ENCODE peak calls at places on chromosomes 12 and 14, in eight cellular contexts. F, M, U, O, Z, Y, T and D are unnamed samples.

GRCh38 chr12:2628401-2628800 is 166.4 kb upstream of the FKBP4 start:
- DNase-seq in F (no peak), M (no peak), U (no peak), O (no peak), Z (no peak), Y (no peak), T (no peak), D (no peak)

GRCh38 chr14:39431416-39432178 is 636 bp downstream of the FBXO33 start:
- DNase-seq in F (peak; percentile 27), M (peak; percentile 89), U (peak; percentile 23), O (peak; percentile 33), Z (peak; percentile 25), Y (no peak), T (peak; percentile 37), D (peak; percentile 76)

GRCh38 chr14:55436530-55436929 is 3.9 kb downstream of the TBPL2 start:
- DNase-seq in F (no peak), M (no peak), U (no peak), O (no peak), Z (no peak), Y (no peak), T (no peak), D (no peak)

GRCh38 chr14:45715946-45716345 is 462.9 kb upstream of the MIS18BP1 start:
- DNase-seq in F (no peak), M (no peak), U (no peak), O (no peak), Z (no peak), Y (no peak), T (no peak), D (no peak)

GRCh38 chr14:68790656-68791077 is 2.2 kb downstream of the ZFP36L1 start:
- DNase-seq in F (no peak), M (no peak), U (peak; percentile 69), O (peak; percentile 68), Z (no peak), Y (no peak), T (no peak), D (no peak)

GRCh38 chr14:93788557-93789365 is 476 bp upstream of the PRIMA1 start:
- DNase-seq in F (no peak), M (peak; percentile 94), U (no peak), O (no peak), Z (peak; percentile 31), Y (peak; percentile 22), T (peak; percentile 41), D (peak; percentile 88)

GRCh38 chr14:98138666-98139065 is 1133.3 kb downstream of the BCL11B start:
- DNase-seq in F (peak; percentile 63), M (no peak), U (peak; percentile 64), O (peak; percentile 56), Z (peak; percentile 42), Y (peak; percentile 26), T (peak; percentile 30), D (no peak)

GRCh38 chr12:10339441-10339840 is 31.8 kb downstream of the KLRD1 start:
- DNase-seq in F (no peak), M (no peak), U (no peak), O (no peak), Z (no peak), Y (peak; percentile 13), T (peak; percentile 49), D (no peak)

GRCh38 chr12:56351325-56351724 is 8.6 kb downstream of the STAT2 start:
- DNase-seq in F (no peak), M (no peak), U (no peak), O (no peak), Z (no peak), Y (no peak), T (no peak), D (no peak)